ENCODE peak calls at places on chromosomes 5 and 9, in five cellular contexts. One of them, this sample, is unnamed.

GRCh38 chr9:28435456-28435855 is 862.2 kb upstream of the C9orf72 start:
- DNase-seq in trophoblast cell: no peak
- DNase-seq in neuronal stem cell: no peak
- DNase-seq in H9: no peak
- DNase-seq in H1: no peak
- DNase-seq in this sample: no peak

GRCh38 chr5:150229571-150229970 is 39.7 kb downstream of the SLC6A7 start:
- DNase-seq in trophoblast cell: peak; percentile 64
- DNase-seq in neuronal stem cell: no peak
- DNase-seq in H9: no peak
- DNase-seq in H1: no peak
- DNase-seq in this sample: no peak

GRCh38 chr5:108801776-108802175 is 54.1 kb downstream of the FER start:
- DNase-seq in trophoblast cell: peak; percentile 67
- DNase-seq in neuronal stem cell: no peak
- DNase-seq in H9: no peak
- DNase-seq in H1: no peak
- DNase-seq in this sample: peak; percentile 90

GRCh38 chr5:106956187-106956586 is 714.5 kb downstream of the EFNA5 start:
- DNase-seq in trophoblast cell: no peak
- DNase-seq in neuronal stem cell: no peak
- DNase-seq in H9: no peak
- DNase-seq in H1: no peak
- DNase-seq in this sample: no peak

GRCh38 chr5:140111043-140111858 is 2.7 kb upstream of the PURA start:
- DNase-seq in trophoblast cell: no peak
- DNase-seq in neuronal stem cell: no peak
- DNase-seq in H9: peak; percentile 74
- DNase-seq in H1: no peak
- DNase-seq in this sample: no peak

GRCh38 chr9:20640331-20641187 is 18.3 kb upstream of the MLLT3 start:
- DNase-seq in trophoblast cell: no peak
- DNase-seq in neuronal stem cell: no peak
- DNase-seq in H9: no peak
- DNase-seq in H1: no peak
- DNase-seq in this sample: no peak

GRCh38 chr9:71909887-71910601 is 949 bp downstream of the ABHD17B start:
- DNase-seq in trophoblast cell: peak; percentile 35
- DNase-seq in neuronal stem cell: peak; percentile 67
- DNase-seq in H9: peak; percentile 56
- DNase-seq in H1: no peak
- DNase-seq in this sample: peak; percentile 65

GRCh38 chr5:148939676-148940075 is 113.3 kb downstream of the ADRB2 start:
- DNase-seq in trophoblast cell: no peak
- DNase-seq in neuronal stem cell: no peak
- DNase-seq in H9: no peak
- DNase-seq in H1: no peak
- DNase-seq in this sample: peak; percentile 23

GRCh38 chr5:66717455-66718373 is 121.5 kb downstream of the MAST4 start:
- DNase-seq in trophoblast cell: peak; percentile 30
- DNase-seq in neuronal stem cell: no peak
- DNase-seq in H9: no peak
- DNase-seq in H1: no peak
- DNase-seq in this sample: no peak

GRCh38 chr5:141420855-141421488 is at the start of gene PCDHGA11:
- DNase-seq in trophoblast cell: peak; percentile 88
- DNase-seq in neuronal stem cell: no peak
- DNase-seq in H9: peak; percentile 74
- DNase-seq in H1: no peak
- DNase-seq in this sample: peak; percentile 14

GRCh38 chr9:100350188-100350587 is 2.6 kb downstream of the TEX10 start:
- DNase-seq in trophoblast cell: no peak
- DNase-seq in neuronal stem cell: no peak
- DNase-seq in H9: no peak
- DNase-seq in H1: no peak
- DNase-seq in this sample: peak; percentile 22

GRCh38 chr9:124299519-124300090 is 41.9 kb downstream of the NEK6 start:
- DNase-seq in trophoblast cell: no peak
- DNase-seq in neuronal stem cell: no peak
- DNase-seq in H9: no peak
- DNase-seq in H1: no peak
- DNase-seq in this sample: no peak
- H3K4me2 ChIP-seq in trophoblast cell: no peak overlapping the region
- H3K4me2 ChIP-seq in neuronal stem cell: no peak overlapping the region
- H3K4me2 ChIP-seq in H9: no peak overlapping the region
- H3K4me2 ChIP-seq in H1: no peak overlapping the region
- H3K4me2 ChIP-seq in this sample: no peak overlapping the region

GRCh38 chr5:14663734-14664269 is 716 bp upstream of the OTULIN start:
- DNase-seq in trophoblast cell: no peak
- DNase-seq in neuronal stem cell: no peak
- DNase-seq in H9: no peak
- DNase-seq in H1: no peak
- DNase-seq in this sample: no peak
- H2BK12ac ChIP-seq in trophoblast cell: no peak overlapping the region
- H2BK12ac ChIP-seq in neuronal stem cell: no peak overlapping the region
- H2BK12ac ChIP-seq in H9: no peak overlapping the region
- H2BK12ac ChIP-seq in H1: no peak overlapping the region
- H2BK12ac ChIP-seq in this sample: no peak overlapping the region

GRCh38 chr9:84791608-84792007 is 122.1 kb downstream of the NTRK2 start:
- DNase-seq in trophoblast cell: peak; percentile 47
- DNase-seq in neuronal stem cell: no peak
- DNase-seq in H9: no peak
- DNase-seq in H1: no peak
- DNase-seq in this sample: no peak
- H3K4me2 ChIP-seq in trophoblast cell: no peak overlapping the region
- H3K4me2 ChIP-seq in neuronal stem cell: no peak overlapping the region
- H3K4me2 ChIP-seq in H9: no peak overlapping the region
- H3K4me2 ChIP-seq in H1: no peak overlapping the region
- H3K4me2 ChIP-seq in this sample: no peak overlapping the region

GRCh38 chr5:84378420-84378819 is 6.3 kb downstream of the EDIL3 start:
- DNase-seq in trophoblast cell: no peak
- DNase-seq in neuronal stem cell: no peak
- DNase-seq in H9: no peak
- DNase-seq in H1: no peak
- DNase-seq in this sample: peak; percentile 41

GRCh38 chr5:84381501-84382362 is 2.9 kb downstream of the EDIL3 start:
- DNase-seq in trophoblast cell: peak; percentile 12
- DNase-seq in neuronal stem cell: no peak
- DNase-seq in H9: no peak
- DNase-seq in H1: no peak
- DNase-seq in this sample: peak; percentile 62

GRCh38 chr5:84378961-84379360 is 5.7 kb downstream of the EDIL3 start:
- DNase-seq in trophoblast cell: no peak
- DNase-seq in neuronal stem cell: no peak
- DNase-seq in H9: no peak
- DNase-seq in H1: no peak
- DNase-seq in this sample: peak; percentile 32

GRCh38 chr5:84382363-84383295 is 2.1 kb downstream of the EDIL3 start:
- DNase-seq in trophoblast cell: peak; percentile 12
- DNase-seq in neuronal stem cell: peak; percentile 54
- DNase-seq in H9: peak; percentile 69
- DNase-seq in H1: no peak
- DNase-seq in this sample: peak; percentile 82

GRCh38 chr5:84379749-84380148 is 4.9 kb downstream of the EDIL3 start:
- DNase-seq in trophoblast cell: no peak
- DNase-seq in neuronal stem cell: no peak
- DNase-seq in H9: no peak
- DNase-seq in H1: no peak
- DNase-seq in this sample: peak; percentile 23
- H2BK12ac ChIP-seq in trophoblast cell: no peak overlapping the region
- H2BK12ac ChIP-seq in neuronal stem cell: no peak overlapping the region
- H2BK12ac ChIP-seq in H9: no peak overlapping the region
- H2BK12ac ChIP-seq in H1: no peak overlapping the region
- H2BK12ac ChIP-seq in this sample: no peak overlapping the region

DNA sequence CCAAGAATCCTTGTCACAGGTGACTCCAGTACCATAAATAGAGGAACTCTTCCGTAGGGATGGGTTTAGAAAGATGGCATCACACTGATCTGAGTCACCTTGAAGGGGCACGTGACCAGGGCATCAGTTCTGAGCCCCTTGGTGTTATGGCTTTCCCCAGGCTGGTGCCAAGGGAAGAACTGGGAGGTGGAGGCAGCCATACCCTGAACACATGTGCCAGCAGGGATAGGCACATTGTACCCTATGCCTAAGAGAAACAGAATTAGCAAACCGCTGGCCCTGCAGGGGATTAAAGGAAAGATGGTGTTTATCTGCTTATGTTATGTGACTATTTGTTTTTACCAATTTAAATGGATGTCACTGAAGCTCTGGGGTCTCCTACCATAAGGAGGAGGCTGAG is 196.2 kb downstream of the RGS3 start:
- DNase-seq in trophoblast cell: no peak
- DNase-seq in neuronal stem cell: no peak
- DNase-seq in H9: no peak
- DNase-seq in H1: no peak
- DNase-seq in this sample: no peak
- H3K4me2 ChIP-seq in trophoblast cell: no peak overlapping the region
- H3K4me2 ChIP-seq in neuronal stem cell: no peak overlapping the region
- H3K4me2 ChIP-seq in H9: no peak overlapping the region
- H3K4me2 ChIP-seq in H1: no peak overlapping the region
- H3K4me2 ChIP-seq in this sample: no peak overlapping the region

This sample was measured in mesenchymal stem cell.